ENCODE peak calls at places on chromosomes 7 and 10, in four cellular contexts. F is activated CD4-positive, alpha-beta T cell treated with anti-CD3 and anti-CD28 coated beads, Interleukin-2, amount 50 U/mL, for 1 hour; G is AG08396; D is EL. I is an unnamed sample.
A peak's percentile ranks its signal among the peaks of the same experiment; 100 is the strongest.

GRCh38 chr7:24963218-24963617 is 16.8 kb downstream of the OSBPL3 start:
- DNase-seq in F (peak; percentile 6), G (no peak), D (peak; percentile 29), I (no peak)

GRCh38 chr10:11010582-11010981 is 7.1 kb upstream of the CELF2 start:
- DNase-seq in F (no peak), G (no peak), D (no peak), I (no peak)

GRCh38 chr7:3578399-3578798 is 277.3 kb downstream of the SDK1 start:
- DNase-seq in F (no peak), G (no peak), D (no peak), I (no peak)

GRCh38 chr10:89515031-89515841 is 20.2 kb downstream of the SLC16A12 start:
- DNase-seq in F (no peak), G (peak; percentile 87), D (peak; percentile 98), I (peak; percentile 84)

GRCh38 chr7:104059103-104059502 is 69.6 kb upstream of the RELN start:
- DNase-seq in F (no peak), G (no peak), D (no peak), I (no peak)

GRCh38 chr7:14418633-14419032 is 429.2 kb upstream of the ETV1 start:
- DNase-seq in F (no peak), G (no peak), D (no peak), I (no peak)

GRCh38 chr10:104256335-104257080 is 1.8 kb downstream of the GSTO1 start:
- DNase-seq in F (no peak), G (no peak), D (peak; percentile 14), I (no peak)

GRCh38 chr7:5450549-5451327 is 27.1 kb upstream of the TNRC18 start:
- DNase-seq in F (peak; percentile 41), G (peak; percentile 60), D (peak; percentile 40), I (peak; percentile 74)

GRCh38 chr10:110434477-110435096 is 63.1 kb upstream of the DUSP5 start:
- DNase-seq in F (no peak), G (no peak), D (no peak), I (no peak)

GRCh38 chr7:102260856-102261255 is 25.8 kb upstream of the SH2B2 start:
- DNase-seq in F (no peak), G (peak; percentile 75), D (no peak), I (no peak)

GRCh38 chr7:93719546-93719945 is 145.0 kb upstream of the CALCR start:
- DNase-seq in F (no peak), G (no peak), D (peak; percentile 47), I (peak; percentile 19)

GRCh38 chr10:68792115-68792514 is 35.2 kb upstream of the STOX1 start:
- DNase-seq in F (no peak), G (no peak), D (no peak), I (no peak)

GRCh38 chr7:149144996-149145850 is 2.0 kb upstream of the ZNF398 start:
- DNase-seq in F (no peak), G (no peak), D (no peak), I (no peak)

GRCh38 chr10:714214-714613 is 24.7 kb upstream of the DIP2C start:
- DNase-seq in F (no peak), G (no peak), D (no peak), I (no peak)

GRCh38 chr10:59970396-59971368 is 64.3 kb upstream of the CCDC6 start:
- DNase-seq in F (no peak), G (no peak), D (no peak), I (no peak)

GRCh38 chr10:27558612-27559020 is 54.5 kb downstream of the RAB18 start:
- DNase-seq in F (peak; percentile 6), G (peak; percentile 54), D (peak; percentile 79), I (peak; percentile 71)

GRCh38 chr7:130492519-130493274 is 812 bp downstream of the MEST start:
- DNase-seq in F (no peak), G (no peak), D (peak; percentile 11), I (no peak)

GRCh38 chr7:40986351-40986873 is 716.5 kb downstream of the INHBA start:
- DNase-seq in F (no peak), G (peak; percentile 73), D (peak; percentile 86), I (peak; percentile 21)

GRCh38 chr10:118102116-118102515 is 55.4 kb upstream of the RAB11FIP2 start:
- DNase-seq in F (no peak), G (no peak), D (no peak), I (peak; percentile 47)

GRCh38 chr10:14478639-14479038 is 147.9 kb upstream of the FRMD4A start:
- DNase-seq in F (no peak), G (peak; percentile 69), D (peak; percentile 80), I (peak; percentile 82)

GRCh38 chr10:126781817-126782216 is 111.3 kb upstream of the C10orf90 start:
- DNase-seq in F (no peak), G (no peak), D (no peak), I (no peak)

GRCh38 chr10:28875535-28876208 is 198.4 kb downstream of the BAMBI start:
- DNase-seq in F (no peak), G (no peak), D (peak; percentile 57), I (no peak)